ENCODE peak calls at places on chromosome 13, in four cellular contexts. H is GM13976, Z is hippocampal formation, F is fibroblast of lung. L is an unnamed sample.

GRCh38 chr13:85632526-85633215 is 166.5 kb downstream of the SLITRK6 start:
- DNase-seq in H (no peak), F (peak; percentile 8), Z (peak; percentile 22), L (no peak)

GRCh38 chr13:44573790-44574465 is 2.2 kb downstream of the TSC22D1 start:
- DNase-seq in Z (no peak), H (peak; percentile 21), F (peak; percentile 57), L (no peak)

GRCh38 chr13:88014527-88014926 is 343.4 kb downstream of the SLITRK5 start:
- DNase-seq in H (no peak), Z (no peak), F (peak; percentile 37), L (no peak)

GRCh38 chr13:35744566-35745203 is 268.2 kb upstream of the MAB21L1 start:
- DNase-seq in H (no peak), F (no peak), Z (no peak), L (no peak)

GRCh38 chr13:63774133-63774532 is 2358.5 kb upstream of the PCDH20 start:
- DNase-seq in H (no peak), F (no peak), Z (no peak), L (no peak)

GRCh38 chr13:48600374-48601364 is 53.1 kb upstream of the CYSLTR2 start:
- DNase-seq in Z (no peak), F (peak; percentile 61), H (no peak), L (no peak)

GRCh38 chr13:51894239-51894638 is 32.5 kb downstream of the CCDC70 start:
- DNase-seq in H (no peak), F (no peak), Z (no peak), L (no peak)

GRCh38 chr13:113145911-113146598 is 12.4 kb upstream of the PROZ start:
- DNase-seq in Z (no peak), H (no peak), F (no peak), L (no peak)

GRCh38 chr13:30774214-30774730 is 38.9 kb downstream of the ALOX5AP start:
- DNase-seq in Z (no peak), F (no peak), H (no peak), L (no peak)

GRCh38 chr13:31431722-31432137 is 232.0 kb downstream of the B3GLCT start:
- DNase-seq in Z (no peak), H (peak; percentile 23), F (peak; percentile 47), L (no peak)

GRCh38 chr13:60158321-60158801 is 5.4 kb downstream of the DIAPH3 start:
- DNase-seq in F (no peak), Z (no peak), H (no peak), L (no peak)

GRCh38 chr13:29702912-29703351 is 107.4 kb upstream of the SLC7A1 start:
- DNase-seq in Z (no peak), F (peak; percentile 76), H (no peak), L (no peak)

GRCh38 chr13:113084094-113084942 is 21.3 kb upstream of the F7 start:
- DNase-seq in Z (no peak), H (no peak), F (no peak), L (no peak)

GRCh38 chr13:27401210-27401609 is 23.2 kb upstream of the GTF3A start:
- DNase-seq in F (no peak), Z (no peak), H (no peak), L (no peak)

GRCh38 chr13:105464249-105464648 is 1071.2 kb downstream of the EFNB2 start:
- DNase-seq in Z (no peak), F (no peak), H (no peak), L (no peak)

GRCh38 chr13:30577381-30577780 is 40.3 kb upstream of the USPL1 start:
- DNase-seq in F (peak; percentile 83), Z (no peak), H (peak; percentile 48), L (no peak)

GRCh38 chr13:109781384-109782065 is 4.9 kb downstream of the IRS2 start:
- DNase-seq in Z (no peak), F (no peak), H (no peak), L (no peak)

GRCh38 chr13:36086117-36086516 is 45.1 kb downstream of the DCLK1 start:
- DNase-seq in H (no peak), Z (no peak), F (no peak), L (no peak)

GRCh38 chr13:54628383-54628782 is 1599.8 kb downstream of the OLFM4 start:
- DNase-seq in F (no peak), H (no peak), Z (no peak), L (no peak)

GRCh38 chr13:59497845-59498244 is 665.9 kb downstream of the DIAPH3 start:
- DNase-seq in H (no peak), Z (no peak), F (no peak), L (no peak)